ENCODE peak calls at places on chromosomes 5 and 9, in seven cellular contexts. K is NCI-H345; D is neural crest cell; M is stimulated activated CD4-positive, alpha-beta T cell treated with anti-CD3 and anti-CD28 coated beads, Interleukin-4, amount 100 ng/mL, for 1 hour; A is SW 1271; E is Panc1; B is activated naive CD4-positive, alpha-beta T cell. H is an unnamed sample.

GRCh38 chr9:120892748-120893584 is 16.0 kb upstream of the PHF19 start:
- DNase-seq in A (no peak), M (no peak), E (no peak), K (no peak), D (no peak), B (peak), H (no peak)

GRCh38 chr9:93326654-93327053 is 124.8 kb upstream of the FAM120A start:
- DNase-seq in E (no peak), D (no peak), K (no peak), A (no peak), M (no peak), B (no peak), H (no peak)

GRCh38 chr9:29001006-29001405 is 1427.7 kb upstream of the C9orf72 start:
- DNase-seq in K (no peak), A (no peak), E (no peak), M (no peak), D (no peak), B (no peak), H (no peak)

GRCh38 chr5:56522972-56523371 is 289.8 kb upstream of the ANKRD55 start:
- DNase-seq in M (no peak), A (no peak), E (no peak), K (no peak), B (no peak), D (no peak), H (no peak)

GRCh38 chr5:54956922-54957321 is 28.5 kb downstream of the ESM1 start:
- DNase-seq in M (no peak), B (no peak), A (no peak), E (no peak), K (no peak), D (no peak), H (no peak)

GRCh38 chr5:139637438-139638089 is 10.6 kb upstream of the CXXC5 start:
- DNase-seq in M (peak), E (no peak), D (peak), B (no peak), A (no peak), K (peak), H (peak)

GRCh38 chr5:1101991-1102713 is 9.7 kb downstream of the SLC12A7 start:
- DNase-seq in A (no peak), E (no peak), M (no peak), D (peak), K (no peak), B (no peak), H (no peak)

GRCh38 chr9:78695521-78695920 is 398.6 kb downstream of the PSAT1 start:
- DNase-seq in E (no peak), M (no peak), A (no peak), B (no peak), D (no peak), K (peak), H (no peak)

GRCh38 chr9:12813960-12814876 is 39.4 kb downstream of the LURAP1L start:
- DNase-seq in A (peak), D (no peak), E (peak), M (no peak), B (no peak), K (peak), H (no peak)

GRCh38 chr9:93813687-93814560 is 141.2 kb downstream of the BARX1 start:
- DNase-seq in D (no peak), A (no peak), K (peak), M (no peak), B (no peak), E (no peak), H (no peak)

GRCh38 chr5:140988036-140988997 is 22.0 kb downstream of the PCDHAC2 start:
- DNase-seq in K (no peak), M (no peak), A (no peak), B (no peak), D (no peak), E (no peak), H (no peak)

GRCh38 chr5:89729623-89730390 is 679.7 kb downstream of the CETN3 start:
- DNase-seq in M (no peak), B (no peak), E (peak), A (no peak), K (no peak), D (no peak), H (no peak)

GRCh38 chr5:127206320-127207113 is 84.1 kb upstream of the MEGF10 start:
- DNase-seq in K (peak), A (no peak), D (no peak), B (no peak), E (peak), M (no peak), H (no peak)

GRCh38 chr5:178699854-178700253 is 30.6 kb downstream of the ZNF354A start:
- DNase-seq in K (no peak), B (no peak), M (no peak), A (no peak), E (no peak), D (no peak), H (no peak)

GRCh38 chr9:135908334-135909204 is 1.2 kb upstream of the CAMSAP1 start:
- DNase-seq in D (no peak), K (no peak), B (no peak), A (no peak), M (no peak), E (no peak), H (no peak)

GRCh38 chr9:115192835-115193234 is 74.9 kb upstream of the TNC start:
- DNase-seq in K (no peak), M (no peak), B (no peak), A (no peak), E (no peak), D (no peak), H (no peak)

GRCh38 chr5:173435543-173435942 is 107.3 kb upstream of the STC2 start:
- DNase-seq in D (no peak), E (no peak), B (no peak), A (no peak), M (no peak), K (no peak), H (no peak)

GRCh38 chr5:168288349-168289245 is 2.8 kb upstream of the WWC1 start:
- DNase-seq in M (no peak), K (no peak), B (no peak), A (no peak), D (no peak), E (peak), H (no peak)

GRCh38 chr9:117414220-117414905 is 494 bp downstream of the ASTN2 start:
- DNase-seq in M (no peak), E (no peak), D (peak), K (peak), B (no peak), A (no peak), H (peak)

GRCh38 chr5:17000296-17000939 is 64.3 kb upstream of the MYO10 start:
- DNase-seq in A (peak), E (peak), M (no peak), B (no peak), D (no peak), K (no peak), H (no peak)

GRCh38 chr5:132510076-132510475 is 19.5 kb upstream of the IRF1 start:
- DNase-seq in D (no peak), B (no peak), K (no peak), E (no peak), M (no peak), A (no peak), H (no peak)

GRCh38 chr5:148690945-148691344 is 36.6 kb upstream of the HTR4 start:
- DNase-seq in B (no peak), D (no peak), M (no peak), E (no peak), K (no peak), A (no peak), H (no peak)

GRCh38 chr9:131951905-131952304 is 127.8 kb downstream of the MED27 start:
- DNase-seq in E (no peak), K (no peak), D (no peak), B (no peak), A (no peak), M (no peak), H (no peak)

GRCh38 chr9:134396258-134396742 is 70.0 kb downstream of the RXRA start:
- DNase-seq in K (no peak), A (no peak), M (peak), E (no peak), B (no peak), D (no peak), H (no peak)

GRCh38 chr9:90815183-90815943 is 13.7 kb downstream of the SYK start:
- DNase-seq in D (no peak), M (peak), A (no peak), K (no peak), E (no peak), B (no peak), H (no peak)

H was measured in endothelial cell.